ENCODE peak calls at places on chromosomes 12 and 14, in four cellular contexts. E is ovary, K is A549, G is body of pancreas. N is an unnamed sample.

GRCh38 chr12:41959271-41959670 is 185.4 kb downstream of the GXYLT1 start:
- DNase-seq in E (no peak), K (no peak), G (no peak), N (no peak)

GRCh38 chr14:21825147-21825743 is 151.6 kb upstream of the OR4E1 start:
- DNase-seq in E (no peak), K (peak; percentile 59), G (no peak), N (no peak)

GRCh38 chr14:64350091-64350490 is 38.1 kb upstream of the MTHFD1 start:
- DNase-seq in E (no peak), K (no peak), G (no peak), N (no peak)

GRCh38 chr12:94134226-94134795 is 14.1 kb upstream of the PLXNC1 start:
- DNase-seq in E (no peak), K (peak; percentile 75), G (peak; percentile 16), N (no peak)

GRCh38 chr12:105454688-105455087 is 124.2 kb downstream of the C12orf75 start:
- DNase-seq in E (no peak), K (no peak), G (no peak), N (no peak)

GRCh38 chr12:44015333-44015941 is 179.6 kb downstream of the TMEM117 start:
- DNase-seq in E (no peak), K (peak; percentile 57), G (no peak), N (no peak)

GRCh38 chr14:52791204-52792096 is at the start of gene GNPNAT1:
- DNase-seq in E (peak; percentile 90), K (peak; percentile 94), G (peak; percentile 91), N (peak; percentile 80)

GRCh38 chr12:108833355-108833733 is 24.0 kb downstream of the SSH1 start:
- DNase-seq in E (no peak), K (peak; percentile 79), G (no peak), N (no peak)

GRCh38 chr12:111409403-111410228 is 3.9 kb downstream of the SH2B3 start:
- DNase-seq in E (no peak), K (no peak), G (peak; percentile 37), N (peak; percentile 28)

GRCh38 chr12:86663691-86664090 is 407.5 kb upstream of the MGAT4C start:
- DNase-seq in E (no peak), K (no peak), G (no peak), N (no peak)

GRCh38 chr14:91171291-91171690 is 57.4 kb downstream of the DGLUCY start:
- DNase-seq in E (no peak), K (no peak), G (no peak), N (no peak)

GRCh38 chr14:93902619-93903307 is 24.4 kb upstream of the FAM181A start:
- DNase-seq in E (no peak), K (no peak), G (no peak), N (no peak)

GRCh38 chr12:28156804-28157203 is 33.5 kb upstream of the CCDC91 start:
- DNase-seq in E (no peak), K (no peak), G (no peak), N (no peak)
- H3K4me3 ChIP-seq in E (no peak overlapping the region), K (no peak overlapping the region), G (no peak overlapping the region), N (no peak overlapping the region)

GRCh38 chr14:65936342-65936741 is 523.8 kb downstream of the FUT8 start:
- DNase-seq in E (no peak), K (no peak), G (no peak), N (no peak)

GRCh38 chr14:65939184-65939583 is 526.7 kb downstream of the FUT8 start:
- DNase-seq in E (no peak), K (no peak), G (no peak), N (no peak)

GRCh38 chr14:65938738-65939137 is 526.2 kb downstream of the FUT8 start:
- DNase-seq in E (no peak), K (no peak), G (no peak), N (no peak)

GRCh38 chr14:65937804-65938316 is 525.3 kb downstream of the FUT8 start:
- DNase-seq in E (no peak), K (no peak), G (no peak), N (no peak)

DNA sequence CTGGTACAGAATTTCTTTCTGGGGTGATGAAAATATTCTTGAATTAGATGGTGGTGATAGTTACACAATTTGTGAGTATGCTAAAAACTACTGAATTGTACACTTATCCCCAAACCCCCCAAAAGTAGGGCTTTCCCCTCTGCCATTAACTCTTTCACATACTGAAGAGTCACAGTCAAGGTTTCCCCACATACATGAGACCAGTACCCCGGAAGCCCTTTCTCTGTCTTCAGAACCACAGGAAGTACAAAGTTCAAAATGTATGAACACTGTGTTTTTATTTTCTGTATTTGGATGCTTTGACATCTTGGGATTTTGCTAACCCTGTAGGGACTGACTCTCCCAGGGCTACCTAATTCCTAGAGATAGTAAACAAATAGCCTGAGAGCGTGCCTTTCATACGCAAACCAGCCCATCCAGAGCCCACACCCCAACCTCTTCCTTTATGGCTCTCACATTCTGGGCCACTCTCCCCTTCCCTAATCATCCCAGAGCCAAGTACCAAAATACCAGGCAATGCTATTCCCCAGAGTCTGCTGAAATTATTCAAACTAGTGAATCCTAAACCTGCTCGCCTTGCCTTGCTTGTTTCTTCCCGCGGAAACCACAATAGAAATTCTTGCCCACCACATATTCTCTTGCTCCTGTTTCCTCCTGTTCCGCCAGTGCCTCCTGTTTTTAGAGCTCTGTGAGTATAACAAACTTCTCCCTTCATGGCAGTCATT is 524.7 kb downstream of the FUT8 start:
- DNase-seq in E (no peak), K (no peak), G (no peak), N (no peak)
- TF ChIP-seq CTCF in E (no peak), K (no peak), G (no peak), N (no peak)

GRCh38 chr12:7293670-7294069 is 10.2 kb upstream of the ACSM4 start:
- DNase-seq in E (no peak), K (no peak), G (no peak), N (no peak)
- TF ChIP-seq POLR2A in E (no peak), K (no peak), G (no peak), N (no peak)

GRCh38 chr12:52242442-52243263 is 9.6 kb downstream of the KRT7 start:
- DNase-seq in E (no peak), K (peak; percentile 46), G (no peak), N (no peak)

GRCh38 chr12:52244615-52244994 is 11.6 kb downstream of the KRT7 start:
- DNase-seq in E (no peak), K (peak; percentile 62), G (peak; percentile 46), N (no peak)

GRCh38 chr12:52243264-52243773 is 10.3 kb downstream of the KRT7 start:
- DNase-seq in E (no peak), K (peak; percentile 61), G (peak; percentile 45), N (peak; percentile 89)

GRCh38 chr12:52245259-52245961 is 12.4 kb downstream of the KRT7 start:
- DNase-seq in E (no peak), K (peak; percentile 77), G (peak; percentile 77), N (peak; percentile 35)

DNA sequence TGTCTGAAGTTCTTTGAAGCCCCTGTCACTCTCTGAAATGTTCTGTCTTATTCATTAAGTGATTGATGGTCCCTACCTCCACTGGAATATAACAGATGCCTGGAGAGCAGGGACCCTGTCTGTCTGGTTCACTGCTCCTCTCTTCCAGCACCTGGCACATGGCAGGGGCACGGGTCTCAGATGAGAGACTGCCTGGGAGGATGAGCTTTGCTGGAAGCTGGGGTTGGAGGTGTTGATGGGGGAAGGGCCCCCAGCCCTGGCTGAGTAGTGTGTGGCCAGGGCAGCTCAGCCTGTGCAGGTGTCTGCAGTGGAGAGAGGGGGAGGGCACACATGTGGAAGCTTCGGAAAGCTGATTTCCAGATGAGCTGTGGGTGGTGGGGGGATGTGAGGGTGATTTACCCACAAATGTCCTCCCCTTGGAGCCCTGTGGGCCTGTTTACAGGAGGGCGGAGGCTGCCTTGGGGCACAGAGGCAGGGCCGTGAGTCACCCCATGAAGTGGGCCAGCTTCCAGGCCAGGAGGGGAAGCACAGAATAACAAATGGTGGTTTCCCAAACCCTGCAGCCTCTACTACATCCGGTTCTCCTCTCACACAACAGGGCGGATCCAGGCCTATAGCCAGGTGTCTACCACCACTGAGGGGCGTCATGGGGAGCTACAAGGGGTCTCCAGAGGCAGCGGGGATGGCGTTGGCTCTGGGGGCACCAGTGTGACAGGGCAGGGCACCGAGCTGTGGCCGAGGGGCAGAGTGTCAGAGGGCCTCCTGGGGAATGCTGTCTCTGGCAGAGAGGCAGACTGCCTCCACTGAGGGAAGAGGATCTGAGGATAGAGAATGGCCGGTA is 11.0 kb downstream of the KRT7 start:
- DNase-seq in E (peak; percentile 65), K (peak; percentile 92), G (peak; percentile 94), N (peak; percentile 94)
- H3K4me3 ChIP-seq in E (no peak overlapping the region), K (peak overlapping the region; percentile 24), G (no peak overlapping the region), N (no peak overlapping the region)

DNA sequence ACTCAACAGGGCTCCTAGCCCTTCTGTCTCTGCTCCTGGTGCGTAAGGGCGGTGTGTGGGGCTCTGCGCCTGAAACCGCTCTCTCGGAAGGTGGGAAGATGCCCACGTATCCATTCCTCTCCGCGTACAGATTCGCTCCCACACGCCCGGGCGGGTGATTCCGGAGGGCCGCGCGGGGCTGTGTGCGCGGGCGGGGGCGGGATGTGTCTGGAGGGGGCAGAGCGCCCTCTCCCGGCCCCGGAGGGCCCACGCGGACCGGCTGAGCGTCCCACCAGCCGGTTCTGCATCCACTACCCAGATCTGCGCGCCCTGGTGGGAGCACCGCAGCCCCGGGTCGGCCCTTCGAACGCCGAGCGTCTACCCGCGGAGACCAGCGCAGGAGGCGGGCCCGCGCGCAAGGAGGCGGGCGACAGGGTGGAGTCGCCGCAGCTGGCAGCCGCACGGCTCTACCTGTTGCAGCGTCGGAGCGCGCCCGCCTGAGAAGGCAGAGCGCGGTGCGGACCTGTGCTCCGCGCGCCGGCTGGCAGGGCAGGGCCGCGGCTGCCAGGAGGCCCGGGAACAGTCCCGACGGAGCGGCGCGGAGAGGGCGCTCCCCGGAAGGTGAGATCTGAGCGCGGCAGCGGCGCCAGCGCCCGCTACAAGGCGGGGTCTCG is 1.4 kb upstream of the KCNK13 start:
- DNase-seq in E (peak; percentile 30), K (peak; percentile 64), G (peak; percentile 35), N (peak; percentile 76)
- TF ChIP-seq CTCF in E (no peak), K (peak; percentile 52), G (peak; percentile 25), N (peak; percentile 37)

DNA sequence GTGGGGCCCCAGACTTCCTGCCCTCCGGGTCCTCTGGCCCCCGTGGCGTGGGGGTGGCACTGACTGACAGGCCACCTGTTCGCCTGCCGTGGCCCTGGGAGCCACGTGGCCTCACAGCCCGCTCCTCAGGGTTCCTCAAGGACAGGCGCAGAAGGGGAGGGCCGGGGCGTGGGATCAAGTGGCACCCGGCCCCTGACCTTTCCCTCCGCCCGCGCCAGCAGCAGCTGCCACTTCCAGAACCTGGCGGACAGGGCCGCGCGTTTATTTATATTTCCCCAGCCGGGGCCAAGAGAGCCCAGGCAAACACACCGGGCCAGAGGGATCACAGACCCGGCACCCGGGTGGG is 92.6 kb downstream of the RFLNA start:
- DNase-seq in E (peak; percentile 70), K (no peak), G (peak; percentile 78), N (no peak)
- TF ChIP-seq POLR2A in E (no peak), K (no peak), G (peak; percentile 33), N (no peak)